ENCODE peak calls at places on chromosomes 2 and 18, in seven cellular contexts. J is adrenal gland, Q is sigmoid colon, N is IMR-90, E is Peyer's patch, A is tibial nerve, R is body of pancreas. T is an unnamed sample. For H3K27me3, the result is how much of the 10 kb centered on the place peaks cover.

GRCh38 chr18:8389391-8390340 is 219.6 kb upstream of the RAB12 start:
- DNase-seq in N (peak), R (peak), J (peak), A (peak), E (no peak), Q (peak), T (peak)

GRCh38 chr2:55048514-55048924 is 1.7 kb downstream of the RTN4 start:
- DNase-seq in N (peak), Q (no peak), J (peak), E (no peak), R (peak), A (peak), T (no peak)

GRCh38 chr2:235676536-235676799 is 182.6 kb downstream of the AGAP1 start:
- DNase-seq in A (no peak), Q (no peak), R (no peak), E (no peak), N (no peak), J (no peak), T (no peak)

GRCh38 chr2:190216829-190217228 is 102.8 kb downstream of the HIBCH start:
- DNase-seq in Q (no peak), R (peak), E (no peak), J (peak), A (no peak), N (no peak), T (peak)

GRCh38 chr2:157830696-157831570 is 45.2 kb downstream of the ACVR1 start:
- DNase-seq in R (peak), E (no peak), A (peak), J (no peak), N (peak), Q (no peak), T (peak)

GRCh38 chr2:43052944-43053306 is 173.5 kb downstream of the ZFP36L2 start:
- DNase-seq in Q (no peak), N (no peak), R (no peak), E (no peak), J (no peak), A (no peak), T (no peak)

GRCh38 chr2:173175222-173175621 is 99.6 kb downstream of the MAP3K20 start:
- DNase-seq in Q (no peak), E (no peak), A (no peak), R (no peak), N (peak), J (no peak), T (no peak)

GRCh38 chr2:64493788-64494187 is 30.3 kb upstream of the AFTPH start:
- DNase-seq in A (no peak), Q (no peak), N (no peak), E (no peak), J (no peak), R (no peak), T (no peak)

GRCh38 chr2:39091063-39091462 is 29.8 kb downstream of the SOS1 start:
- DNase-seq in E (no peak), R (no peak), N (no peak), Q (no peak), A (no peak), J (no peak), T (no peak)

GRCh38 chr18:63150942-63151421 is 168.6 kb downstream of the BCL2 start:
- DNase-seq in E (no peak), N (no peak), Q (no peak), A (no peak), J (no peak), R (no peak), T (no peak)
- TF ChIP-seq POLR2A in E (no peak), N (no peak), Q (no peak), A (no peak), J (no peak), R (no peak), T (no peak)

GRCh38 chr2:135741395-135742306 is at the start of gene UBXN4:
- DNase-seq in J (peak), Q (peak), A (peak), R (peak), N (peak), E (peak), T (peak)
- TF ChIP-seq CTCF in J (peak), Q (no peak), A (no peak), R (no peak), N (peak), E (no peak), T (peak)

GRCh38 chr18:11147371-11147860 is 2.0 kb downstream of the PIEZO2 start:
- DNase-seq in N (no peak), J (no peak), Q (no peak), R (no peak), A (no peak), E (no peak), T (no peak)
- H3K27me3 ChIP-seq in N (under half), J (under half), Q (under half), R (under half), A (under half), E (under half), T (under half)

GRCh38 chr2:20616341-20616871 is 34.5 kb downstream of the HS1BP3 start:
- DNase-seq in E (no peak), R (peak), Q (peak), A (no peak), N (no peak), J (peak), T (peak)

GRCh38 chr2:20617081-20617575 is 33.8 kb downstream of the HS1BP3 start:
- DNase-seq in N (no peak), R (peak), E (no peak), A (peak), Q (peak), J (peak), T (peak)

GRCh38 chr2:20618468-20618885 is 32.4 kb downstream of the HS1BP3 start:
- DNase-seq in A (no peak), J (peak), Q (peak), N (no peak), E (no peak), R (peak), T (peak)

GRCh38 chr2:20618886-20619521 is 31.9 kb downstream of the HS1BP3 start:
- DNase-seq in Q (peak), E (no peak), J (peak), N (no peak), R (peak), A (no peak), T (peak)

GRCh38 chr2:20617892-20618467 is 32.9 kb downstream of the HS1BP3 start:
- DNase-seq in J (peak), Q (peak), N (peak), A (peak), R (peak), E (peak), T (peak)
- TF ChIP-seq POLR2A in J (no peak), Q (peak), N (peak), A (peak), R (peak), E (no peak), T (peak)

GRCh38 chr18:78579854-78580577 is 399.6 kb upstream of the SALL3 start:
- DNase-seq in J (no peak), Q (no peak), N (no peak), R (no peak), A (no peak), E (no peak), T (no peak)

GRCh38 chr18:78582131-78582789 is 397.4 kb upstream of the SALL3 start:
- DNase-seq in N (no peak), Q (no peak), E (no peak), A (no peak), R (no peak), J (no peak), T (no peak)

GRCh38 chr18:78582898-78583738 is 396.5 kb upstream of the SALL3 start:
- DNase-seq in E (no peak), Q (no peak), J (no peak), N (no peak), A (no peak), R (no peak), T (no peak)

GRCh38 chr18:78579449-78579848 is 400.2 kb upstream of the SALL3 start:
- DNase-seq in A (no peak), Q (no peak), N (no peak), J (no peak), E (no peak), R (no peak), T (no peak)

DNA sequence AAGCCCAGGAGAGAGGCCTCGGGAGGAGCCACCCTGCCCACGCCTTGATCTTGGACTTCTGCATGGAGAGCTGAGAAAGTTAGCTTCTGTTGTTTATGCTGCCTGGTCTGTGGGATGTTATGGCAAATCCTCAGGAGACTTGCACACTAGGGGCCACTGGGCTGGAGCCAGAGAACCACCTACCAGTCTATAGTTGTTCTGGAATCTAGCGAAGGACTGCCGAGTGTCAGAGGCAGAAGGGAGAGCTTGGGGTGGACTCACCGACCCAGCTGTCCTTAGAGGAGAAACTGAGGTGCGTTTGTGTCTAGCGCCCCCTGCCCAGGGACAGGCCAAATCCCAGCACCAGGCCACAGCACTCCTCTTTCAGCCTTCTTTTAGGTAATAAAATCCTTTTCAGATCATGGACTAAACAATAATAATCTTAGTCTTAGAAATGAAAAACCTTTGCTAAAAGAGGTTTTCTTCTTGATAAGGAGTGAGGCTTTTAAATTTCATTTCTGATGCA is 398.7 kb upstream of the SALL3 start:
- DNase-seq in Q (no peak), J (no peak), N (no peak), E (no peak), A (no peak), R (no peak), T (no peak)
- TF ChIP-seq CTCF in Q (no peak), J (no peak), N (no peak), E (no peak), A (no peak), R (no peak), T (no peak)

GRCh38 chr2:172101707-172102158 is 967 bp downstream of the DLX2 start:
- DNase-seq in J (no peak), R (no peak), N (no peak), Q (peak), A (no peak), E (no peak), T (no peak)
- H3K27me3 ChIP-seq in J (half or more), R (under half), N (under half), Q (half or more), A (half or more), E (half or more), T (half or more)

GRCh38 chr2:151823651-151824050 is 4.6 kb downstream of the ARL5A start:
- DNase-seq in J (no peak), A (no peak), Q (no peak), R (no peak), N (no peak), E (no peak), T (no peak)

GRCh38 chr2:151816858-151817257 is 11.4 kb downstream of the ARL5A start:
- DNase-seq in Q (no peak), R (no peak), J (no peak), E (no peak), N (no peak), A (no peak), T (no peak)

GRCh38 chr2:151817929-151818328 is 10.3 kb downstream of the ARL5A start:
- DNase-seq in J (no peak), N (no peak), R (no peak), A (no peak), Q (no peak), E (no peak), T (no peak)

GRCh38 chr2:151815821-151816489 is 12.3 kb downstream of the ARL5A start:
- DNase-seq in J (no peak), N (no peak), R (no peak), Q (no peak), A (no peak), E (no peak), T (no peak)

DNA sequence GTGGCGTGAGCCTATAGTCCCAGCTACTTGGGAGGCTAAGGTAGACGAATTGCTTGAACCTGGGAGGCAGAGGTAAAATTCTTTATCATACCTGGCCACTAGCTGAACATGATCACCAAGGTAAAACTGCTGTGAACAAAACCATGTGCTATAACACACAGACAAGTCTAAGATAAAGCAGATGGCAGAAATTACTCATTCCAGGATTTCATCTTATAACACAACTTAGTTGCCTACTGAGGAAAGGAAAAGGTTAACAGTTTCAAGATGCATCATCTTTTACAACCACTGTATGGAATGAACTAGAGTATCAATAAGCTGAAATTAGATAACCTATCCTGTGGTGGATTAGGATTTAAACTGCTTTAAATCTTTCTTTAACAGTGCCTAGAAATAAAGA is 8.3 kb downstream of the ARL5A start:
- DNase-seq in Q (no peak), R (no peak), J (no peak), E (no peak), A (no peak), N (no peak), T (no peak)
- TF ChIP-seq POLR2A in Q (no peak), R (no peak), J (no peak), E (no peak), A (no peak), N (no peak), T (no peak)

GRCh38 chr18:27750014-27750413 is 426.9 kb downstream of the CDH2 start:
- DNase-seq in N (peak), E (no peak), A (peak), J (peak), Q (no peak), R (peak), T (no peak)
- TF ChIP-seq CTCF in N (peak), E (no peak), A (no peak), J (peak), Q (no peak), R (peak), T (no peak)

GRCh38 chr2:201642086-201642578 is 1.2 kb downstream of the TMEM237 start:
- DNase-seq in A (no peak), E (no peak), J (peak), N (no peak), R (no peak), Q (no peak), T (no peak)
- H3K27me3 ChIP-seq in A (under half), E (under half), J (under half), N (under half), R (under half), Q (under half), T (under half)

GRCh38 chr2:132415256-132416079 is 1.1 kb upstream of the GPR39 start:
- DNase-seq in N (peak), R (no peak), E (no peak), A (peak), Q (no peak), J (no peak), T (no peak)
- TF ChIP-seq POLR2A in N (no peak), R (no peak), E (no peak), A (no peak), Q (no peak), J (no peak), T (no peak)